ENCODE peak calls at places on chromosomes 16 and 17, in six cellular contexts. B, Z, H, R, I and Q are unnamed samples.

GRCh38 chr16:84795338-84796053 is 24.3 kb upstream of the CRISPLD2 start:
- DNase-seq in B (no peak), I (peak), H (no peak), Z (peak), R (no peak), Q (no peak)

GRCh38 chr17:66900126-66901010 is 64.1 kb upstream of the CACNG4 start:
- DNase-seq in B (no peak), R (no peak), I (no peak), H (no peak), Z (no peak), Q (no peak)

GRCh38 chr17:68961204-68961893 is 6.2 kb upstream of the ABCA8 start:
- DNase-seq in I (no peak), B (no peak), Z (no peak), H (no peak), R (no peak), Q (no peak)

GRCh38 chr17:5237541-5238016 is 2.9 kb upstream of the SCIMP start:
- DNase-seq in H (peak), I (no peak), Z (peak), B (no peak), R (peak), Q (no peak)

GRCh38 chr17:67830440-67830839 is 5.1 kb downstream of the BPTF start:
- DNase-seq in R (no peak), B (no peak), H (no peak), Z (no peak), I (no peak), Q (no peak)

GRCh38 chr17:74836191-74836590 is 23.5 kb downstream of the GRIN2C start:
- DNase-seq in Z (no peak), H (no peak), B (no peak), I (no peak), R (no peak), Q (no peak)

GRCh38 chr17:7216242-7217112 is 3.2 kb downstream of the DLG4 start:
- DNase-seq in H (no peak), B (no peak), R (no peak), I (no peak), Z (no peak), Q (no peak)

GRCh38 chr16:81654346-81654745 is 124.7 kb upstream of the PLCG2 start:
- DNase-seq in B (no peak), I (no peak), R (no peak), H (no peak), Z (no peak), Q (no peak)

GRCh38 chr17:50817142-50817751 is 18.1 kb upstream of the WFIKKN2 start:
- DNase-seq in I (no peak), B (no peak), H (peak), Z (peak), R (peak), Q (no peak)

GRCh38 chr16:57635266-57636097 is 7.1 kb downstream of the ADGRG1 start:
- DNase-seq in H (no peak), B (no peak), Z (peak), R (no peak), I (no peak), Q (no peak)

GRCh38 chr17:27906623-27907022 is 13.5 kb upstream of the LYRM9 start:
- DNase-seq in B (no peak), Z (no peak), H (no peak), I (no peak), R (no peak), Q (no peak)

GRCh38 chr17:66426397-66427033 is 124.1 kb downstream of the PRKCA start:
- DNase-seq in B (no peak), H (no peak), I (no peak), R (no peak), Z (peak), Q (no peak)

GRCh38 chr16:11679941-11680911 is 12.0 kb downstream of the SNN start:
- DNase-seq in I (no peak), Z (no peak), H (no peak), R (no peak), B (no peak), Q (no peak)

GRCh38 chr16:57165923-57166322 is 19.9 kb downstream of the PSME3IP1 start:
- DNase-seq in R (no peak), Z (no peak), B (no peak), I (no peak), H (no peak), Q (no peak)

GRCh38 chr17:74235040-74235581 is 21.7 kb downstream of the TTYH2 start:
- DNase-seq in R (peak), B (no peak), Z (no peak), H (no peak), I (no peak), Q (no peak)

GRCh38 chr17:41322264-41322902 is 6.9 kb upstream of the KRTAP17-1 start:
- DNase-seq in I (peak), H (no peak), B (no peak), R (no peak), Z (no peak), Q (no peak)

GRCh38 chr16:89105599-89106151 is 12.0 kb downstream of the ACSF3 start:
- DNase-seq in H (no peak), B (no peak), R (no peak), I (no peak), Z (no peak), Q (no peak)

GRCh38 chr16:1416521-1416941 is 2.0 kb upstream of the UNKL start:
- DNase-seq in Z (no peak), R (no peak), B (no peak), H (no peak), I (no peak), Q (no peak)

GRCh38 chr16:28836761-28837064 is 9.4 kb downstream of the TUFM start:
- DNase-seq in R (no peak), I (no peak), Z (no peak), B (no peak), H (no peak), Q (no peak)

GRCh38 chr16:69904495-69905170 is 46.5 kb upstream of the CLEC18A start:
- DNase-seq in Z (peak), B (no peak), H (no peak), R (no peak), I (no peak), Q (no peak)

GRCh38 chr17:77318021-77318420 is 177.3 kb downstream of the SEC14L1 start:
- DNase-seq in I (no peak), Z (peak), B (no peak), H (no peak), R (no peak), Q (no peak)

GRCh38 chr17:15038656-15039055 is 226.5 kb downstream of the PMP22 start:
- DNase-seq in I (peak), R (no peak), B (no peak), H (no peak), Z (no peak), Q (no peak)

GRCh38 chr17:44219126-44219635 is 294 bp downstream of the UBTF start:
- DNase-seq in R (peak), H (peak), Z (peak), I (no peak), B (no peak), Q (no peak)

GRCh38 chr17:83149761-83150251 is 70.4 kb downstream of the METRNL start:
- DNase-seq in I (no peak), Z (no peak), R (no peak), H (no peak), B (no peak), Q (no peak)

GRCh38 chr16:13186813-13187212 is 285.4 kb downstream of the SHISA9 start:
- DNase-seq in H (no peak), Z (no peak), R (no peak), B (no peak), I (no peak), Q (no peak)

GRCh38 chr16:58661199-58661830 is 23.3 kb downstream of the SLC38A7 start:
- DNase-seq in Z (peak), B (no peak), R (peak), H (peak), I (peak), Q (no peak)

GRCh38 chr16:47978491-47979490 is 177.0 kb downstream of the ABCC12 start:
- DNase-seq in H (no peak), R (no peak), I (no peak), B (no peak), Z (no peak), Q (peak)

GRCh38 chr17:75909051-75909811 is 4.5 kb upstream of the MRPL38 start:
- DNase-seq in I (no peak), R (no peak), B (no peak), Z (no peak), H (no peak), Q (peak)

GRCh38 chr16:10728035-10728462 is 15.6 kb upstream of the NUBP1 start:
- DNase-seq in I (no peak), Z (peak), H (no peak), B (no peak), R (no peak), Q (no peak)

GRCh38 chr16:57911711-57912110 is 59.2 kb downstream of the CNGB1 start:
- DNase-seq in Z (no peak), B (no peak), R (no peak), H (no peak), I (no peak), Q (no peak)

GRCh38 chr16:65745-66144 is 6.7 kb downstream of the RHBDF1 start:
- DNase-seq in B (no peak), Z (peak), R (peak), H (peak), I (no peak), Q (peak)

GRCh38 chr17:17352836-17353624 is 49.9 kb downstream of the NT5M start:
- DNase-seq in Z (no peak), R (no peak), B (no peak), I (no peak), H (no peak), Q (no peak)

GRCh38 chr16:26050489-26050888 is 358.7 kb downstream of the HS3ST4 start:
- DNase-seq in H (no peak), Z (no peak), R (no peak), I (no peak), B (no peak), Q (no peak)

GRCh38 chr17:30550512-30551273 is 73.5 kb downstream of the GOSR1 start:
- DNase-seq in Z (peak), H (no peak), I (no peak), B (no peak), R (no peak), Q (no peak)

GRCh38 chr17:76333673-76334505 is 19.8 kb downstream of the PRPSAP1 start:
- DNase-seq in Z (no peak), I (no peak), R (no peak), H (no peak), B (no peak), Q (no peak)